ENCODE peak calls at places on chromosomes 3 and 15, in nine cellular contexts. R is RCC 7860; Z is stimulated activated CD4-positive, alpha-beta T cell treated with anti-CD3 and anti-CD28 coated beads, Interleukin-1b, Interleukin-23, amount 100 ng/mL, for 4 hours; G is naive thymus-derived CD8-positive, alpha-beta T cell; C is stimulated activated effector memory CD8-positive, alpha-beta T cell treated with anti-CD3 and anti-CD28 coated beads, Interleukin-12 subunit alpha, Interleukin-12 subunit beta, amount 100 ng/mL, for 72 hours; P is NCI-H1105; Q is foreskin melanocyte; J is progenitor cell of endocrine pancreas; Y is thoracic aorta. V is an unnamed sample.

GRCh38 chr3:85387913-85388510 is 429.2 kb downstream of the CADM2 start:
- DNase-seq in Z (no peak), Q (no peak), G (no peak), Y (no peak), R (no peak), J (no peak), C (no peak), P (peak; percentile 25), V (no peak)

GRCh38 chr3:189799366-189799765 is 168.2 kb downstream of the TP63 start:
- DNase-seq in P (no peak), R (no peak), Y (no peak), J (no peak), G (no peak), Q (no peak), Z (no peak), C (no peak), V (no peak)

GRCh38 chr3:25563601-25564000 is 101.1 kb downstream of the TOP2B start:
- DNase-seq in Z (no peak), G (no peak), P (no peak), R (no peak), Y (no peak), C (no peak), J (no peak), Q (no peak), V (no peak)

GRCh38 chr3:191424871-191425270 is 36.1 kb upstream of the PYDC2 start:
- DNase-seq in Z (no peak), R (no peak), J (no peak), Q (no peak), Y (no peak), G (no peak), P (no peak), C (no peak), V (no peak)

GRCh38 chr15:97692317-97693015 is 268.0 kb upstream of the ARRDC4 start:
- DNase-seq in P (no peak), C (no peak), J (no peak), Z (no peak), Q (no peak), Y (no peak), R (no peak), G (no peak), V (no peak)

GRCh38 chr3:43872301-43872700 is 181.6 kb downstream of the ABHD5 start:
- DNase-seq in Q (no peak), Z (no peak), R (peak; percentile 82), Y (no peak), J (no peak), G (no peak), C (no peak), P (no peak), V (no peak)

GRCh38 chr15:74179983-74180688 is 6.6 kb downstream of the ISLR start:
- DNase-seq in J (no peak), P (no peak), G (no peak), Q (no peak), R (peak; percentile 20), Y (no peak), C (no peak), Z (no peak), V (no peak)

GRCh38 chr3:127734754-127735473 is 62.2 kb downstream of the ABTB1 start:
- DNase-seq in Q (peak; percentile 96), C (no peak), R (peak; percentile 98), J (no peak), Y (no peak), Z (no peak), G (no peak), P (no peak), V (no peak)

GRCh38 chr3:190008432-190008831 is 112.3 kb downstream of the P3H2 start:
- DNase-seq in C (no peak), R (no peak), Y (no peak), J (no peak), Z (no peak), Q (no peak), P (no peak), G (no peak), V (no peak)

GRCh38 chr3:105222568-105223093 is 144.1 kb upstream of the ALCAM start:
- DNase-seq in Q (no peak), J (no peak), R (no peak), C (no peak), Z (no peak), G (no peak), Y (no peak), P (peak; percentile 21), V (no peak)

GRCh38 chr3:11282250-11283125 is 10.3 kb downstream of the ATG7 start:
- DNase-seq in Q (peak; percentile 11), C (no peak), Z (no peak), P (no peak), J (no peak), R (no peak), Y (no peak), G (no peak), V (no peak)

GRCh38 chr3:24145981-24146822 is 201.1 kb downstream of the NR1D2 start:
- DNase-seq in C (no peak), J (no peak), R (peak; percentile 46), P (no peak), Q (peak; percentile 48), Z (no peak), Y (no peak), G (no peak), V (no peak)

GRCh38 chr3:119669906-119670570 is 7.2 kb downstream of the COX17 start:
- DNase-seq in Y (no peak), Q (peak; percentile 38), J (no peak), P (no peak), C (no peak), R (no peak), G (no peak), Z (no peak), V (no peak)

GRCh38 chr3:23004971-23005370 is 198.2 kb upstream of the UBE2E2 start:
- DNase-seq in Y (no peak), Z (no peak), C (no peak), G (no peak), P (no peak), J (no peak), Q (peak; percentile 16), R (peak; percentile 91), V (no peak)

GRCh38 chr15:65927545-65927944 is 58.3 kb downstream of the RAB11A start:
- DNase-seq in G (no peak), Y (no peak), R (no peak), Q (no peak), J (no peak), C (no peak), Z (no peak), P (no peak), V (no peak)